ENCODE peak calls at places on chromosomes 1 and 21, in four cellular contexts. P, S, N and H are unnamed samples.

GRCh38 chr1:219264557-219264956 is 90.9 kb downstream of the LYPLAL1 start:
- DNase-seq in P (no peak), S (no peak), N (no peak), H (no peak)

GRCh38 chr1:44157903-44158302 is 16.5 kb upstream of the KLF18 start:
- DNase-seq in P (no peak), S (no peak), N (no peak), H (no peak)

GRCh38 chr1:220497220-220497756 is 30.6 kb upstream of the MARK1 start:
- DNase-seq in P (no peak), S (no peak), N (no peak), H (no peak)

GRCh38 chr1:110616587-110616986 is 10.4 kb upstream of the KCNA2 start:
- DNase-seq in P (peak; percentile 91), S (no peak), N (no peak), H (peak; percentile 10)

GRCh38 chr1:45306319-45306718 is 20.4 kb upstream of the HPDL start:
- DNase-seq in P (no peak), S (peak; percentile 25), N (peak; percentile 69), H (peak; percentile 60)

GRCh38 chr1:162185299-162185698 is 115.8 kb downstream of the NOS1AP start:
- DNase-seq in P (peak; percentile 41), S (no peak), N (no peak), H (no peak)

GRCh38 chr21:21715286-21715969 is 717.2 kb downstream of the NCAM2 start:
- DNase-seq in P (no peak), S (no peak), N (no peak), H (peak; percentile 93)

GRCh38 chr1:91804546-91805023 is 81.4 kb downstream of the TGFBR3 start:
- DNase-seq in P (peak; percentile 91), S (no peak), N (peak; percentile 60), H (no peak)

GRCh38 chr21:38379171-38379570 is 119.1 kb downstream of the ERG start:
- DNase-seq in P (no peak), S (peak; percentile 39), N (no peak), H (no peak)

GRCh38 chr1:176612791-176613190 is 149.8 kb downstream of the PAPPA2 start:
- DNase-seq in P (no peak), S (no peak), N (no peak), H (no peak)

GRCh38 chr1:111570781-111571181 is 48.8 kb upstream of the RAP1A start:
- DNase-seq in P (peak; percentile 70), S (no peak), N (no peak), H (peak; percentile 35)

GRCh38 chr1:31476891-31477846 is 64.2 kb downstream of the SERINC2 start:
- DNase-seq in P (no peak), S (no peak), N (peak; percentile 77), H (no peak)

GRCh38 chr1:147627435-147628110 is 42.8 kb downstream of the ACP6 start:
- DNase-seq in P (peak; percentile 52), S (peak; percentile 48), N (no peak), H (peak; percentile 44)

GRCh38 chr1:27980216-27980820 is 20.5 kb downstream of the XKR8 start:
- DNase-seq in P (no peak), S (no peak), N (no peak), H (peak; percentile 36)

GRCh38 chr1:92784051-92784638 is 763 bp downstream of the EVI5 start:
- DNase-seq in P (peak; percentile 29), S (peak; percentile 62), N (peak; percentile 32), H (peak; percentile 61)

GRCh38 chr1:222369991-222370910 is 177.7 kb downstream of the HHIPL2 start:
- DNase-seq in P (no peak), S (no peak), N (no peak), H (peak; percentile 97)

GRCh38 chr1:220430059-220430458 is 97.9 kb upstream of the MARK1 start:
- DNase-seq in P (no peak), S (no peak), N (no peak), H (no peak)

GRCh38 chr1:6028042-6028895 is 17.4 kb upstream of the KCNAB2 start:
- DNase-seq in P (no peak), S (no peak), N (no peak), H (peak; percentile 11)

GRCh38 chr1:226041419-226041818 is 21.1 kb upstream of the H3-3A start:
- DNase-seq in P (no peak), S (no peak), N (no peak), H (no peak)

GRCh38 chr1:228733576-228733975 is 1.7 kb upstream of the RHOU start:
- DNase-seq in P (no peak), S (no peak), N (no peak), H (no peak)

GRCh38 chr1:1205769-1206375 is 520 bp downstream of the TNFRSF18 start:
- DNase-seq in P (no peak), S (no peak), N (no peak), H (no peak)

GRCh38 chr1:222813866-222814535 is 838 bp upstream of the DISP1 start:
- DNase-seq in P (no peak), S (no peak), N (no peak), H (peak; percentile 49)

GRCh38 chr1:19430121-19431068 is 54.9 kb downstream of the CAPZB start:
- DNase-seq in P (no peak), S (peak; percentile 85), N (no peak), H (peak; percentile 80)

GRCh38 chr1:200381256-200381980 is 28.4 kb downstream of the ZNF281 start:
- DNase-seq in P (no peak), S (no peak), N (no peak), H (peak; percentile 41)

GRCh38 chr1:113399063-113399583 is 8.8 kb downstream of the MAGI3 start:
- DNase-seq in P (no peak), S (no peak), N (no peak), H (no peak)

GRCh38 chr1:18945401-18945849 is 11.1 kb downstream of the IFFO2 start:
- DNase-seq in P (peak; percentile 34), S (peak; percentile 40), N (no peak), H (peak; percentile 62)

GRCh38 chr1:199151634-199152429 is 513.0 kb downstream of the PTPRC start:
- DNase-seq in P (no peak), S (no peak), N (no peak), H (no peak)

GRCh38 chr1:100703716-100704115 is 15.8 kb upstream of the VCAM1 start:
- DNase-seq in P (no peak), S (peak; percentile 79), N (no peak), H (no peak)

DNA sequence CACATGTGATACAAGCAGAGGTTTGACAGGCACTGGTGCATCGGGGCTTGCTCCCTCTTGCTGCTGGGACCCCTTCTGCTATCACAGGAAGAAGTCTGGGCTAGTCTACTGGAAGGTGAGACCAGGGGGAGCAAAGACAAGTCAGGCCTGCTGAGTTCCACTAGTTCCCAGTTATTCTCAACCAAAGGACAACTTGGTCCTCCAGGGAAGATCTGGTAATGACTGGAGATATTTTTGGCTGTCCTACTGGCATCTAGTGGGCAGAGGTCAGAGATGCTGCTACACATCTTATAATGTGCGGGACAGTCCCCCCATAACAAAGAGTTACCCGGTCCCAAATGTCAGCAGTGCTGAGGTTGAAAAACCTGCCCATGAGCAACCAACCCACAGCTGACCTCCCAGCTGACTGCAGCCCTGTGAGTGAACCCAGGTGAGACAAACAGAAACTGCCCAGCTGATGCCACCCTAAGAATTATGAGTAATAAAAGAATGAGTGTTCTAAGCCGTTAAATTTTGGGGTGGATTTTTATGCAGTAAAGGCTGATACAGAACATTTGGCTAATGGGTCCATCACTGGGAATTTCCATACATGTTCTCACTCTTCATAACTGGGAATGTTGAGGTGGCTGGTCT is 71.6 kb downstream of the NENF start:
- DNase-seq in P (no peak), S (no peak), N (no peak), H (no peak)
- TF ChIP-seq FOS in P (no peak), S (no peak), N (no peak), H (no peak)

DNA sequence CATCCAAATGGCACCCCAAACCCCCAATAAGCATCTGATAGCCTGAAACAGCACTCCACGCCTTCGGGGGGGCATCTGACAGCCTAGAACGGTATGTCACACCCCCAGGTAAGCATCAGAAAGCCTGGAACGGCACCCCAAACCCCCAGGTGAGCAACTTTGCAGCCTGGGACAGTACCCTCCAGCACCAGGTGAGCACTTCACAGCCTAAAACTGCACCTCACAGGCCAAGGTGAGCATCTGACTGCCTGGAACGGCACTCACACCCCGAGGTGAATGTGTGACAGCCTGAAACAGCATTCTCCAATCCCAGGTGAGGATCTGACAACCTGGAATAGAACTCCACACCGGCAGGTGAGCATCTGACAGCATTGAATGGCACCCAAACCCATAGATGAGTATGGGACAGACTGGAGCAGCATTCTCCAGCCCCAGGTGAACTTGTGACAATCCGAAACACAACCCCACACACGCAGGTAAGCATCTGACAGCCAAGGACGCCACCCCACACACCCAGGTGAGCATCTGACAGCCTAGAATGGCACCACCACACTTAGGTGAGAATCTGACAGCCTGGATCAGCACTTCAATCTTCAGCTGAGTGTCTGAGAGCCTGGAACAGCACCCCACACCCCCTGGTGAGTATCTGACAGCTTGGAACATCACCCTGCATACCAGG is 18.3 kb upstream of the MMEL1 start:
- DNase-seq in P (no peak), S (no peak), N (no peak), H (no peak)
- H3K9me3 ChIP-seq in P (peaks cover 26% of the 10 kb centered on the region), S (peaks cover 31% of the 10 kb centered on the region), N (peaks cover 5% of the 10 kb centered on the region), H (peaks cover 44% of the 10 kb centered on the region)

DNA sequence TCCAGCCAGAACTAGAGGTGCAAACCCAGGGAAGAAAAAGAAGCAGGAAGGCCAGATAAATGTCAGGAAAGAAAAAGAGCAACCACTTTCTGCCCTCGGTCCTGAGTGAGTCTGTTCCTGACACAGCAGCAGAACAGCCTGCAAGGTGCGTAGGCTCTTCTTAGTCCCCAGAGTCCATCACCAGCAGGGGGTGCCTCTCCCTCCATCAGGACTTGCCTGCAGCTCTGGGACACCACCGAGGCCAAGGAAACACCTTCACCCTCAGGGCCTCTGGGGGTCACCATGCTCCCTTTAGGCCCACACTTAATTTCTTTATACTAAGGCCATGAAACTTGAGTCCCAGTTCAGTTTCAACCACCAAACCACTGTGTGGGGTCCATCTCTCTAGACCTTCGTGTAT is 43.7 kb upstream of the NFASC start:
- DNase-seq in P (peak; percentile 65), S (no peak), N (no peak), H (no peak)
- TF ChIP-seq FOS in P (no peak), S (no peak), N (no peak), H (no peak)

GRCh38 chr1:55747285-55747890 is 532.2 kb upstream of the USP24 start:
- DNase-seq in P (no peak), S (no peak), N (no peak), H (peak; percentile 76)
- H3K9me3 ChIP-seq in P (no peaks in the 10 kb centered on the region), S (no peaks in the 10 kb centered on the region), N (no peaks in the 10 kb centered on the region), H (peaks cover 4% of the 10 kb centered on the region)

DNA sequence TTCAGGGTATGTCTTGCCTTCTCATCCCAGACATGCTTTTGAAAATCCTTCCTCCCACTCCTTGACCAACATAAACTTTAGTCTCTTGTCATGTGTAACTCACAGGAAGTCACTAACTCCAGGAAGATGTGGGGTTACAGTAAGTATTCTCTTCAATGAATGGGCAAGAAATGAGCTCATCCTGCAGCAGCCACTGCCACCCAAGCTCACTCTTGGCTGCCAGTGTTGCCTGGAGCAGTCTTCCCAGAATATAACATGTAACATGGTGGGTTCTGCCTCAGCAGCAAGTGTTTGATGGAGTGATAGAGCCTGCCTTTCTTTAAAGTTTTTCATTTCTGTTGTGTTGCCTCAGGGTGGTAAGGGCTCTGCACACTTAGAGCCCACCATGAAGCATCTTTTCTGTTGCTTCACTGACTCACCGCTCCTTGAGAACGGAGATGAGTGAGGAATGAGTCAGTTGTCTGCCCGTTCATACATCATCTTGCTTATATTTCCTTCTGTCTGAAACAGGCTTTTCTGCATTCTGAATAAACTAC is 187.0 kb downstream of the TPR start:
- DNase-seq in P (no peak), S (peak; percentile 78), N (no peak), H (peak; percentile 94)
- TF ChIP-seq FOS in P (no peak), S (peak; percentile 99), N (no peak), H (peak; percentile 96)

GRCh38 chr1:38129971-38130370 is 83.4 kb upstream of the POU3F1 start:
- DNase-seq in P (no peak), S (peak; percentile 24), N (no peak), H (peak; percentile 11)
- H3K9me3 ChIP-seq in P (no peaks in the 10 kb centered on the region), S (no peaks in the 10 kb centered on the region), N (no peaks in the 10 kb centered on the region), H (no peaks in the 10 kb centered on the region)

GRCh38 chr1:178192686-178193085 is 98.8 kb downstream of the RASAL2 start:
- DNase-seq in P (no peak), S (peak; percentile 96), N (no peak), H (peak; percentile 72)
- TF ChIP-seq FOS in P (no peak), S (peak; percentile 61), N (no peak), H (no peak)